ENCODE peak calls at places on chromosomes 6 and 20, in five cellular contexts. H is brain microvascular endothelial cell, Q is heart right ventricle, N is cardiac muscle cell, L is stomach. M is an unnamed sample.

GRCh38 chr6:162704001-162704400 is 23.6 kb downstream of the PRKN start:
- DNase-seq in H (no peak), Q (no peak), N (no peak), L (no peak), M (no peak)

GRCh38 chr6:139017227-139017626 is 11.3 kb upstream of the ABRACL start:
- DNase-seq in H (no peak), Q (no peak), N (no peak), L (no peak), M (no peak)

GRCh38 chr6:52423971-52424381 is 3.8 kb downstream of the EFHC1 start:
- DNase-seq in H (peak; percentile 89), Q (peak; percentile 30), N (no peak), L (no peak), M (no peak)

GRCh38 chr6:33431880-33432541 is 12.1 kb downstream of the SYNGAP1 start:
- DNase-seq in H (no peak), Q (no peak), N (no peak), L (no peak), M (no peak)

GRCh38 chr6:170200458-170200891 is 90.4 kb downstream of the DLL1 start:
- DNase-seq in H (no peak), Q (no peak), N (no peak), L (no peak), M (no peak)

GRCh38 chr6:36387440-36388303 is at the start of gene ETV7:
- DNase-seq in H (no peak), Q (no peak), N (peak; percentile 16), L (peak; percentile 63), M (no peak)

GRCh38 chr6:34110610-34111009 is 35.3 kb downstream of the GRM4 start:
- DNase-seq in H (no peak), Q (no peak), N (no peak), L (no peak), M (no peak)

GRCh38 chr6:108114861-108115597 is 40.5 kb upstream of the OSTM1 start:
- DNase-seq in H (peak; percentile 59), Q (peak; percentile 60), N (peak; percentile 48), L (no peak), M (no peak)

GRCh38 chr6:72410769-72411168 is 211.1 kb upstream of the KCNQ5 start:
- DNase-seq in H (no peak), Q (no peak), N (no peak), L (no peak), M (no peak)

GRCh38 chr20:2276015-2276414 is 19.8 kb upstream of the TGM3 start:
- DNase-seq in H (no peak), Q (no peak), N (no peak), L (no peak), M (no peak)

GRCh38 chr6:43297644-43298564 is at the start of gene SLC22A7:
- DNase-seq in H (no peak), Q (peak; percentile 66), N (no peak), L (peak; percentile 61), M (no peak)

GRCh38 chr6:110618591-110619267 is 142.3 kb upstream of the SLC22A16 start:
- DNase-seq in H (no peak), Q (no peak), N (peak; percentile 28), L (no peak), M (no peak)

GRCh38 chr6:25193865-25194679 is 85.1 kb upstream of the CARMIL1 start:
- DNase-seq in H (no peak), Q (no peak), N (no peak), L (no peak), M (no peak)

GRCh38 chr6:16420715-16421461 is 182.5 kb downstream of the GMPR start:
- DNase-seq in H (peak; percentile 50), Q (no peak), N (no peak), L (no peak), M (peak; percentile 33)

GRCh38 chr6:138572200-138572875 is 73.0 kb upstream of the NHSL1 start:
- DNase-seq in H (peak; percentile 91), Q (peak; percentile 79), N (peak; percentile 93), L (peak; percentile 89), M (no peak)

GRCh38 chr6:43992783-43993505 is 134.3 kb downstream of the MRPL14 start:
- DNase-seq in H (no peak), Q (peak; percentile 82), N (no peak), L (peak; percentile 83), M (no peak)

GRCh38 chr20:41063442-41063841 is 34.8 kb downstream of the TOP1 start:
- DNase-seq in H (no peak), Q (no peak), N (no peak), L (no peak), M (no peak)

GRCh38 chr20:41061155-41061554 is 32.5 kb downstream of the TOP1 start:
- DNase-seq in H (no peak), Q (no peak), N (no peak), L (no peak), M (no peak)

GRCh38 chr20:41059236-41059635 is 30.6 kb downstream of the TOP1 start:
- DNase-seq in H (no peak), Q (no peak), N (no peak), L (no peak), M (no peak)

GRCh38 chr20:41065716-41066115 is 37.1 kb downstream of the TOP1 start:
- DNase-seq in H (no peak), Q (no peak), N (no peak), L (no peak), M (no peak)

DNA sequence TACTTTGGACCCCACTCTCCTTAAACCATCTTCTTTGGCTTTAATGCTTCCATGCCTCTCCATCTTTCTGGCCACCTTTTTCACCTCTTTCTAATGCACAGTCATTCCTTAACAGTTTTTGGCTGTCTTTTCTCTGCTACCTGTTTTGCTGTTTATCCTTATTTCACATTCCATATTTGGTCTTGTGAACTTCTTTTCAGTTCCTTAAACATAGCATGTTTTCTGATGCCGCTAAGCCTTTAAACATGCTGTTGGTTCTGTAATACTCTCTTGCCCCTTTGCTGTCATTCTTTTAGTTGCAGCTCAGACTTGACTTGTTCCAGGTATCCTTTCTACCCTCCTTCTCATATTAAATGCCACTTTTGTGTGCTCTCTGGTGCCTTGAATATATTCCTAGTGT is 35.8 kb downstream of the TOP1 start:
- DNase-seq in H (no peak), Q (no peak), N (no peak), L (no peak), M (no peak)
- TF ChIP-seq CTCF in H (no peak), Q (no peak), N (no peak), L (no peak), M (no peak)

GRCh38 chr6:116491610-116492330 is 19.7 kb upstream of the CALHM5 start:
- DNase-seq in H (no peak), Q (no peak), N (no peak), L (no peak), M (no peak)
- H3K27me3 ChIP-seq in H (no peaks in the 10 kb centered on the region), Q (no peaks in the 10 kb centered on the region), N (no peaks in the 10 kb centered on the region), L (no peaks in the 10 kb centered on the region), M (no peaks in the 10 kb centered on the region)

GRCh38 chr20:44068780-44069191 is 118.2 kb downstream of the JPH2 start:
- DNase-seq in H (no peak), Q (no peak), N (no peak), L (peak; percentile 26), M (no peak)

GRCh38 chr20:44069203-44069931 is 117.6 kb downstream of the JPH2 start:
- DNase-seq in H (no peak), Q (no peak), N (no peak), L (peak; percentile 30), M (peak; percentile 87)

GRCh38 chr20:44071057-44071456 is 115.9 kb downstream of the JPH2 start:
- DNase-seq in H (no peak), Q (no peak), N (no peak), L (peak; percentile 14), M (no peak)

GRCh38 chr20:44071526-44072111 is 115.4 kb downstream of the JPH2 start:
- DNase-seq in H (no peak), Q (no peak), N (no peak), L (peak; percentile 16), M (no peak)

GRCh38 chr20:44070139-44070900 is 116.7 kb downstream of the JPH2 start:
- DNase-seq in H (no peak), Q (no peak), N (no peak), L (peak; percentile 23), M (peak; percentile 61)
- TF ChIP-seq CTCF in H (no peak), Q (no peak), N (no peak), L (no peak), M (peak; percentile 28)

DNA sequence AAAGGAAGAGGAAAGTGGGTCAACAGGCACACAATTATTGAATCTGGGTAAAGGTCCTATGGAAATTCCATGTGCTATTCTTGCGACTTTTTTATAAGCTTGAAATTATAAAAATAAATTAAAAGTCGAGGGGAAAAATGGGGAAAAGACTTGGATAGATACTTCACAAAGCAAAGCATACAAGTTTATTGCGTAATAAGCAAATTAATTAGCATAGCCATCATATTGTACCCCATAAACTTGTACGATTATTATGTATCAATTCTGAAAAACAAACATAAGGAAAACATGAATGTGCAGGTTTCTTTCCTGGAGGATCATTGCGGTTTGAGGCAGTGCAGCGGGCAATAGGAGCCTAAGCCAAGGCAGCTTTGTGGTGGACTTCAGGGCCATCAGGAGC is 351.6 kb upstream of the NOX3 start:
- DNase-seq in H (no peak), Q (no peak), N (no peak), L (no peak), M (no peak)
- H3K27me3 ChIP-seq in H (no peaks in the 10 kb centered on the region), Q (no peaks in the 10 kb centered on the region), N (no peaks in the 10 kb centered on the region), L (no peaks in the 10 kb centered on the region), M (no peaks in the 10 kb centered on the region)

DNA sequence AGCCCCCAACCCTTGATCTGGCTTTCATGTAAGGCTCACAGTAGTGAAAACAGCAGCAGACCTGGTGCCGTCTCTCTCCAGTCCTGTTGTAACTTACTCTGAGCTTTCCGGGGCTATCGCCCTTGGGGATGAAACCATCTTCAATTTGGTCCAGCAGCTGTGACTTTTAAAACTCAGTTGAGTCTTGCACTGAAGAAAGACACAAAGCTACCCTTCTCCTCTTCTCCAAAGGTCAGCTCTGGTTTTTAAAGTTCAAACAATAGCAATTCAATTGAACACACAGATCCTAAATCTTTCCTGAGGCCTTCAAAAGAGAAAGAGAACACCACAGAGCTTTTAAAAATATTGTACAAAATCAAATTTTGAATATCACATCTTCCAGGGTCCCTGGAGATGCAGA is 83.5 kb downstream of the SNX5 start:
- DNase-seq in H (no peak), Q (no peak), N (no peak), L (no peak), M (no peak)
- TF ChIP-seq CTCF in H (no peak), Q (no peak), N (no peak), L (no peak), M (no peak)

M was measured in CD4-positive, alpha-beta T cell.